ENCODE peak calls at places on chromosomes 2 and 18, in eight cellular contexts. N is mesothelial cell of epicardium, R is cardiac muscle cell, W is A673, B is progenitor cell of endocrine pancreas, D is uterus, H is neural progenitor cell, O is astrocyte of the cerebellum. F is an unnamed sample.
A peak's percentile ranks its signal among the peaks of the same experiment; 100 is the strongest.

GRCh38 chr18:28786941-28787340 is 610.0 kb upstream of the CDH2 start:
- DNase-seq in N (no peak), R (no peak), W (no peak), B (no peak), D (no peak), H (no peak), O (no peak), F (no peak)

GRCh38 chr18:28831476-28831875 is 654.5 kb upstream of the CDH2 start:
- DNase-seq in N (no peak), R (no peak), W (no peak), B (no peak), D (no peak), H (no peak), O (no peak), F (no peak)

GRCh38 chr2:101843048-101843447 is 145.5 kb downstream of the MAP4K4 start:
- DNase-seq in N (no peak), R (no peak), W (no peak), B (no peak), D (peak; percentile 48), H (no peak), O (no peak), F (no peak)

GRCh38 chr2:47437287-47437686 is 34.3 kb downstream of the MSH2 start:
- DNase-seq in N (no peak), R (peak; percentile 65), W (peak; percentile 46), B (no peak), D (no peak), H (peak; percentile 31), O (peak; percentile 23), F (no peak)

GRCh38 chr2:39068757-39069515 is 51.9 kb downstream of the SOS1 start:
- DNase-seq in N (no peak), R (peak; percentile 2), W (peak; percentile 9), B (no peak), D (no peak), H (peak; percentile 6), O (no peak), F (no peak)

GRCh38 chr18:49967171-49967570 is 153.8 kb upstream of the ACAA2 start:
- DNase-seq in N (no peak), R (no peak), W (no peak), B (no peak), D (no peak), H (no peak), O (no peak), F (no peak)

GRCh38 chr2:229445013-229445412 is 173.9 kb upstream of the PID1 start:
- DNase-seq in N (no peak), R (peak; percentile 97), W (no peak), B (no peak), D (peak; percentile 79), H (no peak), O (peak; percentile 91), F (no peak)

GRCh38 chr18:23635283-23636040 is 27.2 kb downstream of the ANKRD29 start:
- DNase-seq in N (no peak), R (peak; percentile 26), W (no peak), B (no peak), D (no peak), H (no peak), O (no peak), F (no peak)

GRCh38 chr2:22276696-22277095 is 1108.3 kb upstream of the KLHL29 start:
- DNase-seq in N (no peak), R (no peak), W (no peak), B (no peak), D (no peak), H (no peak), O (no peak), F (no peak)

GRCh38 chr18:55515946-55516710 is 71.9 kb downstream of the TCF4 start:
- DNase-seq in N (no peak), R (peak; percentile 34), W (no peak), B (no peak), D (no peak), H (no peak), O (no peak), F (no peak)

GRCh38 chr2:109438773-109439191 is 175.0 kb downstream of the SEPTIN10 start:
- DNase-seq in N (no peak), R (peak; percentile 72), W (no peak), B (no peak), D (no peak), H (no peak), O (peak; percentile 52), F (no peak)

GRCh38 chr2:56348382-56348781 is 164.6 kb downstream of the CCDC85A start:
- DNase-seq in N (no peak), R (no peak), W (no peak), B (no peak), D (no peak), H (no peak), O (no peak), F (no peak)

GRCh38 chr2:9972621-9973445 is 21.3 kb downstream of the GRHL1 start:
- DNase-seq in N (no peak), R (peak; percentile 55), W (no peak), B (no peak), D (no peak), H (no peak), O (no peak), F (no peak)

GRCh38 chr2:190916829-190917228 is 36.2 kb downstream of the GLS start:
- DNase-seq in N (no peak), R (no peak), W (no peak), B (no peak), D (no peak), H (no peak), O (no peak), F (no peak)

GRCh38 chr2:128776461-128776971 is 457.8 kb upstream of the HS6ST1 start:
- DNase-seq in N (no peak), R (no peak), W (no peak), B (no peak), D (no peak), H (no peak), O (no peak), F (no peak)

GRCh38 chr2:198717451-198717850 is 740.3 kb downstream of the SATB2 start:
- DNase-seq in N (no peak), R (no peak), W (peak; percentile 3), B (no peak), D (no peak), H (peak; percentile 6), O (no peak), F (no peak)

GRCh38 chr18:11283531-11284071 is 134.2 kb upstream of the PIEZO2 start:
- DNase-seq in N (no peak), R (peak; percentile 18), W (no peak), B (no peak), D (no peak), H (no peak), O (peak; percentile 69), F (no peak)

GRCh38 chr2:31558401-31559295 is 22.1 kb downstream of the SRD5A2 start:
- DNase-seq in N (no peak), R (peak; percentile 1), W (no peak), B (no peak), D (no peak), H (no peak), O (no peak), F (no peak)

GRCh38 chr2:105744091-105744908 is 412 bp upstream of the NCK2 start:
- DNase-seq in N (peak; percentile 74), R (peak; percentile 68), W (peak; percentile 64), B (peak; percentile 53), D (peak; percentile 52), H (peak; percentile 86), O (no peak), F (peak; percentile 50)

GRCh38 chr2:121969155-121969554 is 213.7 kb downstream of the TSN start:
- DNase-seq in N (no peak), R (peak; percentile 55), W (no peak), B (no peak), D (no peak), H (no peak), O (no peak), F (no peak)

GRCh38 chr2:37125404-37125803 is 31.4 kb downstream of the EIF2AK2 start:
- DNase-seq in N (no peak), R (no peak), W (no peak), B (no peak), D (no peak), H (no peak), O (no peak), F (no peak)

GRCh38 chr2:209977386-209978239 is 24.8 kb upstream of the RPE start:
- DNase-seq in N (no peak), R (peak; percentile 60), W (peak; percentile 60), B (no peak), D (no peak), H (peak; percentile 33), O (peak; percentile 31), F (no peak)

DNA sequence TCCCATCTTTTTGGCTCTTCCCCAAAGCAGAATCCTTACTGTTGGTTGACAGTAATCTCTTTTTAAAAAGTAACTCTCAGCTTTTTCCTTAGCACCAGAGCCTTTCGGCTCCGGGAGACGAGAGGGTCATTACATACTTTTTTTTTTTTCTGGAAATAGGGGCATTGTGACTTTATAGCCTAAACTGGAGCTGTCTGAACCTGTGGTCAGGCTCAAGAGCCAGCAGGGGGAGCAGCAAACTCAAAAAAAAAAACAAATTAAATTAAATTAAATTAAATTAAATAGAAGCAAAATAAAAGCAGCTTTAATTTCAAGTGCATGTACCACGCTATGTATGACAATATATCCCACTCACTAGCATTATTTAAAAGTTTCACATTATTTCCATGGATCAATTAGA is 156.6 kb downstream of the DTNA start:
- DNase-seq in N (no peak), R (peak; percentile 28), W (peak; percentile 11), B (no peak), D (no peak), H (peak; percentile 27), O (peak; percentile 1), F (no peak)
- TF ChIP-seq CTCF in N (peak; percentile 52), R (peak; percentile 58), W (peak; percentile 54), B (peak; percentile 70), D (peak; percentile 24), H (peak; percentile 61), O (peak; percentile 68), F (peak; percentile 70)

GRCh38 chr2:111692311-111692710 is 191.7 kb downstream of the ANAPC1 start:
- DNase-seq in N (no peak), R (no peak), W (no peak), B (no peak), D (no peak), H (no peak), O (no peak), F (no peak)
- TF ChIP-seq CTCF in N (peak; percentile 20), R (no peak), W (no peak), B (peak; percentile 44), D (no peak), H (no peak), O (peak; percentile 19), F (no peak)

DNA sequence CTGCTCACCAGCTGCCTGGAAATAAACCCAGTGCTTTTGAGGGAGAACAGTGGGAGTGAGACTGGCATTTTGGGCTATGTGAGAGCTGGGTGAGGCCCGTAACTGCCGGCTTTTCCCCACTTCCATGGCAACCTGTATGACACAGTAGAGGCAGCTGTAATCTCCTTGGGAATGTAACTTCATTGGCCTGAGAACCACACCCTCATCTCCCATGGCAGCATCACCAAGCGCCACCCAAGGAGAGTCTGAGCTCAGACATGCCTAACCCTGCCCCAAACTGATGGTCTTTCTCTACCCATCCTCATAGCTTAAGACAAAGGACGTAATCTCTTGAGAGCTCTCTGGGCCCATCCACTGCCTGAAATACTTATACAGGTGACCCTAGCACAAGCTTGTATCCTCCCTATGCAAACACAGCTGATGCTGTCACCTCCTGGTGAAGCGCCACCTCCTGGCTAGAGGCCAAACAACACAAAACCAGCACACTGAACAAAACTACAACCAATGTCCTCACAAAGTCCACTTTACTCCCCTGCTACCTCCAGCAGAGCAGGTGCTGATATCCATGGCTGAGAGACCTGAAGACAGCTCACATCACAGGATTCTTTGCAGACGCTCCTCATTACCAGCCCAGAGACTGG is 763.4 kb upstream of the NRXN1 start:
- DNase-seq in N (peak; percentile 39), R (peak; percentile 5), W (peak; percentile 46), B (no peak), D (no peak), H (peak; percentile 57), O (no peak), F (peak; percentile 26)
- TF ChIP-seq CTCF in N (no peak), R (peak; percentile 28), W (peak; percentile 67), B (peak; percentile 55), D (no peak), H (peak; percentile 71), O (no peak), F (peak; percentile 56)

GRCh38 chr18:51751901-51752300 is 554.4 kb upstream of the MEX3C start:
- DNase-seq in N (no peak), R (peak; percentile 8), W (no peak), B (no peak), D (no peak), H (no peak), O (peak; percentile 75), F (no peak)
- TF ChIP-seq CTCF in N (no peak), R (no peak), W (no peak), B (no peak), D (no peak), H (no peak), O (no peak), F (no peak)

F was measured in neural crest cell.